ENCODE peak calls at places on chromosomes 12 and 14, in eight cellular contexts. One of them, this sample, is unnamed.

GRCh38 chr14:98743536-98743935 is 528.5 kb downstream of the BCL11B start:
- DNase-seq in prostate gland: no peak
- DNase-seq in colonic mucosa: no peak
- DNase-seq in uterus: no peak
- DNase-seq in HCT116: no peak
- DNase-seq in OCI-LY7: no peak
- DNase-seq in thoracic aorta: no peak
- DNase-seq in adrenal gland: no peak
- DNase-seq in this sample: no peak

GRCh38 chr14:30382221-30382620 is 176.7 kb upstream of the G2E3 start:
- DNase-seq in thoracic aorta: no peak
- DNase-seq in HCT116: no peak
- DNase-seq in OCI-LY7: no peak
- DNase-seq in prostate gland: no peak
- DNase-seq in adrenal gland: no peak
- DNase-seq in colonic mucosa: no peak
- DNase-seq in uterus: no peak
- DNase-seq in this sample: no peak

GRCh38 chr12:71469235-71469873 is 29.8 kb downstream of the LGR5 start:
- DNase-seq in HCT116: peak; percentile 44
- DNase-seq in adrenal gland: no peak
- DNase-seq in OCI-LY7: no peak
- DNase-seq in thoracic aorta: no peak
- DNase-seq in uterus: no peak
- DNase-seq in colonic mucosa: no peak
- DNase-seq in prostate gland: no peak
- DNase-seq in this sample: peak; percentile 30

GRCh38 chr12:122860052-122860853 is 25.0 kb downstream of the HIP1R start:
- DNase-seq in adrenal gland: peak; percentile 95
- DNase-seq in colonic mucosa: peak; percentile 89
- DNase-seq in uterus: peak; percentile 87
- DNase-seq in HCT116: peak; percentile 50
- DNase-seq in prostate gland: peak; percentile 79
- DNase-seq in OCI-LY7: peak; percentile 71
- DNase-seq in thoracic aorta: no peak
- DNase-seq in this sample: peak; percentile 89

GRCh38 chr14:52840916-52841315 is 49.5 kb upstream of the GNPNAT1 start:
- DNase-seq in uterus: no peak
- DNase-seq in thoracic aorta: no peak
- DNase-seq in prostate gland: no peak
- DNase-seq in colonic mucosa: no peak
- DNase-seq in HCT116: no peak
- DNase-seq in adrenal gland: peak; percentile 43
- DNase-seq in OCI-LY7: no peak
- DNase-seq in this sample: no peak

GRCh38 chr12:129928643-129929042 is 24.8 kb upstream of the TMEM132D start:
- DNase-seq in prostate gland: no peak
- DNase-seq in uterus: no peak
- DNase-seq in thoracic aorta: no peak
- DNase-seq in adrenal gland: no peak
- DNase-seq in colonic mucosa: no peak
- DNase-seq in HCT116: no peak
- DNase-seq in OCI-LY7: no peak
- DNase-seq in this sample: no peak

GRCh38 chr12:3432176-3432742 is 58.7 kb upstream of the PRMT8 start:
- DNase-seq in OCI-LY7: peak; percentile 7
- DNase-seq in prostate gland: no peak
- DNase-seq in HCT116: no peak
- DNase-seq in uterus: no peak
- DNase-seq in thoracic aorta: no peak
- DNase-seq in adrenal gland: no peak
- DNase-seq in colonic mucosa: peak; percentile 40
- DNase-seq in this sample: no peak

GRCh38 chr12:25702553-25702952 is 149.5 kb upstream of the LMNTD1 start:
- DNase-seq in HCT116: no peak
- DNase-seq in colonic mucosa: no peak
- DNase-seq in prostate gland: no peak
- DNase-seq in uterus: no peak
- DNase-seq in thoracic aorta: no peak
- DNase-seq in adrenal gland: no peak
- DNase-seq in OCI-LY7: no peak
- DNase-seq in this sample: no peak

GRCh38 chr12:66144796-66145754 is 14.5 kb upstream of the LLPH start:
- DNase-seq in uterus: peak; percentile 26
- DNase-seq in prostate gland: peak; percentile 62
- DNase-seq in colonic mucosa: peak; percentile 75
- DNase-seq in adrenal gland: peak; percentile 70
- DNase-seq in HCT116: peak; percentile 52
- DNase-seq in OCI-LY7: peak; percentile 44
- DNase-seq in thoracic aorta: no peak
- DNase-seq in this sample: no peak

GRCh38 chr14:35900741-35901140 is 74.6 kb downstream of the BRMS1L start:
- DNase-seq in colonic mucosa: no peak
- DNase-seq in uterus: no peak
- DNase-seq in adrenal gland: no peak
- DNase-seq in HCT116: no peak
- DNase-seq in thoracic aorta: no peak
- DNase-seq in OCI-LY7: no peak
- DNase-seq in prostate gland: no peak
- DNase-seq in this sample: no peak

GRCh38 chr12:122830517-122831214 is 4.6 kb upstream of the HIP1R start:
- DNase-seq in colonic mucosa: peak; percentile 56
- DNase-seq in thoracic aorta: no peak
- DNase-seq in uterus: no peak
- DNase-seq in prostate gland: no peak
- DNase-seq in OCI-LY7: no peak
- DNase-seq in HCT116: peak; percentile 87
- DNase-seq in adrenal gland: no peak
- DNase-seq in this sample: no peak

GRCh38 chr12:11067514-11067913 is 5.4 kb upstream of the TAS2R46 start:
- DNase-seq in adrenal gland: peak; percentile 67
- DNase-seq in thoracic aorta: no peak
- DNase-seq in colonic mucosa: peak; percentile 20
- DNase-seq in OCI-LY7: no peak
- DNase-seq in prostate gland: no peak
- DNase-seq in uterus: peak; percentile 32
- DNase-seq in HCT116: no peak
- DNase-seq in this sample: no peak

GRCh38 chr14:25537846-25538455 is 488.0 kb upstream of the STXBP6 start:
- DNase-seq in adrenal gland: peak; percentile 76
- DNase-seq in prostate gland: peak; percentile 58
- DNase-seq in uterus: no peak
- DNase-seq in OCI-LY7: peak; percentile 30
- DNase-seq in HCT116: no peak
- DNase-seq in colonic mucosa: peak; percentile 52
- DNase-seq in thoracic aorta: no peak
- DNase-seq in this sample: peak; percentile 55
- TF ChIP-seq CTCF in adrenal gland: peak; percentile 48
- TF ChIP-seq CTCF in prostate gland: no peak
- TF ChIP-seq CTCF in uterus: no peak
- TF ChIP-seq CTCF in OCI-LY7: peak; percentile 85
- TF ChIP-seq CTCF in HCT116: peak; percentile 47
- TF ChIP-seq CTCF in colonic mucosa: peak; percentile 38
- TF ChIP-seq CTCF in thoracic aorta: no peak
- TF ChIP-seq CTCF in this sample: peak; percentile 75

DNA sequence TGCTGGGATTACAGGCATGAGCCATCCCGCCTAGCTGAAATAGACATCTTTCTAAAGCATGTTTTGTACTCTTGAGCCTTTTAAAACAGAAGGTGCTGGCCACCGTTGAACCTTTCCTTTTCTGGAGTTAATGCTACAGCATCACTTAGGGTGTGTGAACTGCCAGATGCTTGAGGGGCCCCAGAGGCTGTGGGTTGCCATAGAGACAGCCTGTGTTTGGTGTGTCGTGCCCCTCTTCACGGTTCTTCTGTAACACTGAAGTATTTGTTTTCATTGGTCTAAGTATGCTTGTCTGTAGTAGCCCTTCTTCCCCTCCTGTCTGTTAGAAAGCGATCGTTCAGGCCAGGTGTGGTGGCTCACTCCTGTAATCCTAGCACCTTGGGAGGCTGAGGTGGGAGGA is 30.8 kb downstream of the PLEKHG3 start:
- DNase-seq in uterus: no peak
- DNase-seq in colonic mucosa: no peak
- DNase-seq in thoracic aorta: no peak
- DNase-seq in adrenal gland: no peak
- DNase-seq in prostate gland: no peak
- DNase-seq in OCI-LY7: no peak
- DNase-seq in HCT116: no peak
- DNase-seq in this sample: no peak
- H3K36me3 ChIP-seq in uterus: no peaks in the 10 kb centered on the region
- H3K36me3 ChIP-seq in colonic mucosa: no peaks in the 10 kb centered on the region
- H3K36me3 ChIP-seq in thoracic aorta: peaks cover 74% of the 10 kb centered on the region
- H3K36me3 ChIP-seq in adrenal gland: no peaks in the 10 kb centered on the region
- H3K36me3 ChIP-seq in prostate gland: peaks cover 4% of the 10 kb centered on the region
- H3K36me3 ChIP-seq in OCI-LY7: no peaks in the 10 kb centered on the region
- H3K36me3 ChIP-seq in HCT116: peaks cover 27% of the 10 kb centered on the region
- H3K36me3 ChIP-seq in this sample: no peaks in the 10 kb centered on the region

GRCh38 chr14:90816686-90817436 is 631 bp upstream of the TTC7B start:
- DNase-seq in adrenal gland: no peak
- DNase-seq in thoracic aorta: no peak
- DNase-seq in colonic mucosa: no peak
- DNase-seq in uterus: no peak
- DNase-seq in OCI-LY7: no peak
- DNase-seq in prostate gland: no peak
- DNase-seq in HCT116: no peak
- DNase-seq in this sample: peak; percentile 22

GRCh38 chr14:90814806-90815566 is 1.2 kb downstream of the TTC7B start:
- DNase-seq in adrenal gland: no peak
- DNase-seq in OCI-LY7: no peak
- DNase-seq in colonic mucosa: no peak
- DNase-seq in HCT116: no peak
- DNase-seq in thoracic aorta: no peak
- DNase-seq in uterus: no peak
- DNase-seq in prostate gland: peak; percentile 26
- DNase-seq in this sample: no peak

GRCh38 chr14:90818715-90819114 is 2.5 kb upstream of the TTC7B start:
- DNase-seq in prostate gland: no peak
- DNase-seq in uterus: no peak
- DNase-seq in HCT116: no peak
- DNase-seq in colonic mucosa: no peak
- DNase-seq in thoracic aorta: no peak
- DNase-seq in OCI-LY7: no peak
- DNase-seq in adrenal gland: no peak
- DNase-seq in this sample: no peak

GRCh38 chr14:90815817-90816662 is at the start of gene TTC7B:
- DNase-seq in adrenal gland: peak; percentile 31
- DNase-seq in prostate gland: no peak
- DNase-seq in thoracic aorta: no peak
- DNase-seq in HCT116: no peak
- DNase-seq in OCI-LY7: peak; percentile 20
- DNase-seq in uterus: peak; percentile 44
- DNase-seq in colonic mucosa: no peak
- DNase-seq in this sample: peak; percentile 63

DNA sequence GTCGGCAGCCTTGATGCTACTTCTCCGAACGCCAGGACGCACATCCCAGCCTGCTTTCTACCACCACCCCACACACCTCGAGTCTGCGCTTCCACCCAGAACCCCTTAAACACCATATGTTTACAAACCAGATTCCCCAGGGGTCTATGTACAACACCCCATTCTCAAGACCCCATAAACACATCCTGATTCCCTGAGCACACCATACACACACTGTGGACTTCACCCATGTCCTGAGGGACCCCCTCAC is 738 bp downstream of the TTC7B start:
- DNase-seq in uterus: no peak
- DNase-seq in HCT116: no peak
- DNase-seq in prostate gland: no peak
- DNase-seq in thoracic aorta: no peak
- DNase-seq in OCI-LY7: no peak
- DNase-seq in colonic mucosa: no peak
- DNase-seq in adrenal gland: no peak
- DNase-seq in this sample: no peak
- H3K27ac ChIP-seq in uterus: peak overlapping the region; percentile 81
- H3K27ac ChIP-seq in HCT116: peak overlapping the region; percentile 63
- H3K27ac ChIP-seq in prostate gland: no peak overlapping the region
- H3K27ac ChIP-seq in thoracic aorta: no peak overlapping the region
- H3K27ac ChIP-seq in OCI-LY7: no peak overlapping the region
- H3K27ac ChIP-seq in colonic mucosa: no peak overlapping the region
- H3K27ac ChIP-seq in adrenal gland: no peak overlapping the region
- H3K27ac ChIP-seq in this sample: peak overlapping the region; percentile 100

GRCh38 chr12:104177663-104178501 is 37.7 kb upstream of the TXNRD1 start:
- DNase-seq in HCT116: peak; percentile 33
- DNase-seq in prostate gland: peak; percentile 87
- DNase-seq in colonic mucosa: peak; percentile 49
- DNase-seq in uterus: peak; percentile 90
- DNase-seq in adrenal gland: peak; percentile 92
- DNase-seq in OCI-LY7: no peak
- DNase-seq in thoracic aorta: peak; percentile 62
- DNase-seq in this sample: no peak
- TF ChIP-seq CTCF in HCT116: peak; percentile 55
- TF ChIP-seq CTCF in prostate gland: peak; percentile 32
- TF ChIP-seq CTCF in colonic mucosa: no peak
- TF ChIP-seq CTCF in uterus: peak; percentile 40
- TF ChIP-seq CTCF in adrenal gland: no peak
- TF ChIP-seq CTCF in OCI-LY7: peak; percentile 33
- TF ChIP-seq CTCF in thoracic aorta: peak; percentile 22
- TF ChIP-seq CTCF in this sample: no peak

GRCh38 chr12:73235387-73235786 is 963.2 kb downstream of the TRHDE start:
- DNase-seq in adrenal gland: no peak
- DNase-seq in uterus: no peak
- DNase-seq in HCT116: no peak
- DNase-seq in OCI-LY7: no peak
- DNase-seq in thoracic aorta: no peak
- DNase-seq in colonic mucosa: no peak
- DNase-seq in prostate gland: no peak
- DNase-seq in this sample: no peak

GRCh38 chr12:73240110-73240509 is 967.9 kb downstream of the TRHDE start:
- DNase-seq in thoracic aorta: no peak
- DNase-seq in prostate gland: no peak
- DNase-seq in colonic mucosa: no peak
- DNase-seq in adrenal gland: no peak
- DNase-seq in HCT116: no peak
- DNase-seq in OCI-LY7: no peak
- DNase-seq in uterus: no peak
- DNase-seq in this sample: no peak
- H3K36me3 ChIP-seq in thoracic aorta: no peaks in the 10 kb centered on the region
- H3K36me3 ChIP-seq in prostate gland: no peaks in the 10 kb centered on the region
- H3K36me3 ChIP-seq in colonic mucosa: no peaks in the 10 kb centered on the region
- H3K36me3 ChIP-seq in adrenal gland: no peaks in the 10 kb centered on the region
- H3K36me3 ChIP-seq in HCT116: no peaks in the 10 kb centered on the region
- H3K36me3 ChIP-seq in OCI-LY7: no peaks in the 10 kb centered on the region
- H3K36me3 ChIP-seq in uterus: no peaks in the 10 kb centered on the region
- H3K36me3 ChIP-seq in this sample: no peaks in the 10 kb centered on the region

This sample was measured in WERI-Rb-1.